ENCODE peak calls at places on chromosome 11, in ten cellular contexts. N, T, P, S, G, C, M, V, Q and A are unnamed samples.

GRCh38 chr11:8988329-8989234 is 15.2 kb downstream of the NRIP3 start:
- DNase-seq in N (no peak), P (no peak), Q (no peak), G (peak; percentile 44), S (no peak), M (no peak), C (no peak), V (no peak), T (no peak), A (no peak)

GRCh38 chr11:73201249-73201648 is 16.8 kb upstream of the P2RY2 start:
- DNase-seq in N (no peak), T (no peak), M (no peak), P (no peak), V (no peak), C (no peak), Q (no peak), S (no peak), G (peak; percentile 57), A (no peak)

GRCh38 chr11:10351435-10351767 is 46.5 kb downstream of the ADM start:
- DNase-seq in Q (no peak), T (no peak), N (no peak), P (no peak), M (no peak), G (no peak), S (peak; percentile 27), V (no peak), C (no peak), A (no peak)

GRCh38 chr11:101914349-101914736 is 467 bp upstream of the CEP126 start:
- DNase-seq in G (peak; percentile 11), N (no peak), T (no peak), M (no peak), Q (no peak), S (peak; percentile 2), P (no peak), C (no peak), V (no peak), A (no peak)

GRCh38 chr11:106668147-106668546 is 350.1 kb downstream of the GUCY1A2 start:
- DNase-seq in V (no peak), G (no peak), M (no peak), P (no peak), C (no peak), N (no peak), S (no peak), T (no peak), Q (no peak), A (no peak)

GRCh38 chr11:44427432-44427831 is 117.5 kb upstream of the ALX4 start:
- DNase-seq in T (no peak), C (peak; percentile 47), N (no peak), V (no peak), M (peak; percentile 9), Q (no peak), S (peak; percentile 21), G (no peak), P (no peak), A (peak; percentile 75)

GRCh38 chr11:82636620-82637019 is 97.0 kb downstream of the FAM181B start:
- DNase-seq in C (no peak), S (no peak), N (no peak), Q (no peak), M (no peak), G (peak; percentile 4), V (no peak), T (no peak), P (no peak), A (no peak)

GRCh38 chr11:82981852-82982251 is 80.3 kb downstream of the DDIAS start:
- DNase-seq in G (no peak), M (no peak), N (no peak), C (no peak), P (no peak), T (no peak), S (no peak), Q (no peak), V (no peak), A (no peak)

GRCh38 chr11:45374632-45375031 is 88.5 kb upstream of the SYT13 start:
- DNase-seq in S (no peak), C (peak; percentile 21), Q (no peak), G (no peak), N (no peak), V (no peak), T (no peak), M (no peak), P (no peak), A (no peak)

GRCh38 chr11:123719452-123719851 is 22.0 kb downstream of the ZNF202 start:
- DNase-seq in G (no peak), C (no peak), P (no peak), M (no peak), V (no peak), Q (no peak), T (no peak), N (no peak), S (no peak), A (no peak)

GRCh38 chr11:87251560-87251959 is 213.8 kb downstream of the TMEM135 start:
- DNase-seq in C (no peak), T (no peak), P (no peak), M (no peak), G (no peak), Q (no peak), N (no peak), V (no peak), S (no peak), A (no peak)

GRCh38 chr11:94602430-94603372 is 35.5 kb downstream of the PIWIL4 start:
- DNase-seq in M (no peak), S (peak; percentile 78), Q (no peak), P (no peak), T (peak; percentile 19), C (peak; percentile 80), V (peak; percentile 19), N (peak; percentile 95), G (peak; percentile 99), A (peak; percentile 89)

GRCh38 chr11:92329644-92330043 is 105.0 kb downstream of the FAT3 start:
- DNase-seq in C (no peak), S (no peak), Q (no peak), T (no peak), M (no peak), V (no peak), P (no peak), N (no peak), G (peak; percentile 57), A (no peak)

GRCh38 chr11:126083829-126084607 is 21.4 kb upstream of the CDON start:
- DNase-seq in Q (no peak), S (peak; percentile 31), N (no peak), C (no peak), T (no peak), P (peak; percentile 27), G (no peak), M (peak; percentile 34), V (no peak), A (no peak)

GRCh38 chr11:104161751-104162450 is 2.0 kb downstream of the PDGFD start:
- DNase-seq in Q (no peak), P (no peak), G (no peak), V (no peak), N (no peak), C (no peak), S (no peak), M (no peak), T (no peak), A (peak; percentile 80)

GRCh38 chr11:44732564-44732963 is 5.8 kb downstream of the TSPAN18 start:
- DNase-seq in N (no peak), M (no peak), G (no peak), C (no peak), Q (no peak), T (no peak), P (no peak), S (no peak), V (no peak), A (no peak)

GRCh38 chr11:8871283-8871775 is 39.7 kb upstream of the AKIP1 start:
- DNase-seq in Q (no peak), P (peak; percentile 48), V (no peak), C (no peak), M (no peak), S (peak; percentile 89), T (no peak), N (peak; percentile 37), G (peak; percentile 58), A (no peak)

GRCh38 chr11:47448566-47449427 is at the start of gene RAPSN:
- DNase-seq in Q (no peak), C (no peak), M (no peak), P (no peak), S (no peak), N (no peak), V (no peak), T (no peak), G (no peak), A (no peak)

GRCh38 chr11:14904745-14905103 is 12.7 kb upstream of the CYP2R1 start:
- DNase-seq in G (peak; percentile 72), S (peak; percentile 64), N (peak; percentile 60), C (peak; percentile 37), M (peak; percentile 79), T (peak; percentile 43), V (peak; percentile 49), Q (peak; percentile 73), P (no peak), A (peak; percentile 87)

GRCh38 chr11:128179049-128179448 is 408.3 kb downstream of the ETS1 start:
- DNase-seq in S (no peak), G (no peak), T (no peak), N (no peak), Q (no peak), V (no peak), P (no peak), M (no peak), C (no peak), A (no peak)

GRCh38 chr11:133930767-133931448 is 25.9 kb downstream of the IGSF9B start:
- DNase-seq in N (no peak), G (no peak), Q (no peak), M (no peak), C (no peak), V (no peak), S (peak; percentile 52), P (peak; percentile 34), T (no peak), A (no peak)

GRCh38 chr11:48105096-48105990 is 111.3 kb upstream of the OR4B1 start:
- DNase-seq in Q (no peak), G (no peak), T (no peak), P (no peak), V (no peak), S (no peak), M (no peak), N (no peak), C (no peak), A (peak; percentile 78)

GRCh38 chr11:13311570-13311969 is 34.0 kb downstream of the BMAL1 start:
- DNase-seq in G (no peak), M (no peak), P (no peak), S (no peak), C (no peak), N (no peak), T (no peak), V (no peak), Q (no peak), A (no peak)

GRCh38 chr11:64745523-64746328 is 1.8 kb upstream of the RASGRP2 start:
- DNase-seq in G (no peak), S (peak; percentile 91), C (peak; percentile 83), P (peak; percentile 47), N (peak; percentile 47), T (peak; percentile 82), Q (peak; percentile 80), M (peak; percentile 77), V (no peak), A (peak; percentile 86)

GRCh38 chr11:45444796-45445195 is 158.7 kb upstream of the SYT13 start:
- DNase-seq in V (no peak), M (peak; percentile 5), N (no peak), Q (no peak), P (no peak), C (no peak), G (no peak), T (no peak), S (no peak), A (no peak)

GRCh38 chr11:1006762-1007161 is 29.8 kb downstream of the MUC6 start:
- DNase-seq in T (no peak), C (no peak), S (no peak), V (no peak), N (no peak), M (no peak), G (no peak), Q (no peak), P (no peak), A (no peak)

GRCh38 chr11:116615211-116615865 is 157.4 kb downstream of the BUD13 start:
- DNase-seq in N (no peak), C (no peak), S (no peak), P (no peak), T (no peak), Q (no peak), G (no peak), V (no peak), M (no peak), A (no peak)

GRCh38 chr11:109130910-109131309 is 291.1 kb upstream of the C11orf87 start:
- DNase-seq in Q (no peak), G (no peak), C (no peak), T (no peak), V (no peak), S (no peak), P (no peak), N (no peak), M (no peak), A (no peak)